ENCODE peak calls at places on chromosomes 13 and 19, in five cellular contexts. One of them, this sample, is unnamed.

GRCh38 chr19:56155124-56155687 is 14.1 kb downstream of the ZNF444 start:
- DNase-seq in cerebellar nuclear complex: no peak
- DNase-seq in hippocampal formation: no peak
- DNase-seq in activated CD4-positive, alpha-beta T cell treated with anti-CD3 and anti-CD28 coated beads, Interleukin-2, amount 10 ng/mL, durations not matched to agents 24 days and 14 days: no peak
- DNase-seq in stimulated activated CD4-positive, alpha-beta T cell treated with anti-CD3 and anti-CD28 coated beads, TNF-alpha, amount 100 ng/mL, for 24 hours: no peak
- DNase-seq in this sample: no peak

GRCh38 chr19:11657307-11657706 is 60.0 kb downstream of the ZNF627 start:
- DNase-seq in cerebellar nuclear complex: no peak
- DNase-seq in hippocampal formation: no peak
- DNase-seq in activated CD4-positive, alpha-beta T cell treated with anti-CD3 and anti-CD28 coated beads, Interleukin-2, amount 10 ng/mL, durations not matched to agents 24 days and 14 days: no peak
- DNase-seq in stimulated activated CD4-positive, alpha-beta T cell treated with anti-CD3 and anti-CD28 coated beads, TNF-alpha, amount 100 ng/mL, for 24 hours: no peak
- DNase-seq in this sample: no peak

GRCh38 chr13:83943530-83944279 is 61.4 kb upstream of the SLITRK1 start:
- DNase-seq in cerebellar nuclear complex: no peak
- DNase-seq in hippocampal formation: peak; percentile 1
- DNase-seq in activated CD4-positive, alpha-beta T cell treated with anti-CD3 and anti-CD28 coated beads, Interleukin-2, amount 10 ng/mL, durations not matched to agents 24 days and 14 days: no peak
- DNase-seq in stimulated activated CD4-positive, alpha-beta T cell treated with anti-CD3 and anti-CD28 coated beads, TNF-alpha, amount 100 ng/mL, for 24 hours: no peak
- DNase-seq in this sample: no peak

GRCh38 chr13:79401259-79402071 is 4.6 kb downstream of the RBM26 start:
- DNase-seq in cerebellar nuclear complex: no peak
- DNase-seq in hippocampal formation: no peak
- DNase-seq in activated CD4-positive, alpha-beta T cell treated with anti-CD3 and anti-CD28 coated beads, Interleukin-2, amount 10 ng/mL, durations not matched to agents 24 days and 14 days: no peak
- DNase-seq in stimulated activated CD4-positive, alpha-beta T cell treated with anti-CD3 and anti-CD28 coated beads, TNF-alpha, amount 100 ng/mL, for 24 hours: no peak
- DNase-seq in this sample: no peak

GRCh38 chr13:88857256-88857655 is 1186.1 kb downstream of the SLITRK5 start:
- DNase-seq in cerebellar nuclear complex: no peak
- DNase-seq in hippocampal formation: no peak
- DNase-seq in activated CD4-positive, alpha-beta T cell treated with anti-CD3 and anti-CD28 coated beads, Interleukin-2, amount 10 ng/mL, durations not matched to agents 24 days and 14 days: no peak
- DNase-seq in stimulated activated CD4-positive, alpha-beta T cell treated with anti-CD3 and anti-CD28 coated beads, TNF-alpha, amount 100 ng/mL, for 24 hours: no peak
- DNase-seq in this sample: no peak

GRCh38 chr19:47609885-47610545 is 1.1 kb downstream of the BICRA start:
- DNase-seq in cerebellar nuclear complex: no peak
- DNase-seq in hippocampal formation: peak; percentile 36
- DNase-seq in activated CD4-positive, alpha-beta T cell treated with anti-CD3 and anti-CD28 coated beads, Interleukin-2, amount 10 ng/mL, durations not matched to agents 24 days and 14 days: peak; percentile 89
- DNase-seq in stimulated activated CD4-positive, alpha-beta T cell treated with anti-CD3 and anti-CD28 coated beads, TNF-alpha, amount 100 ng/mL, for 24 hours: peak; percentile 45
- DNase-seq in this sample: peak; percentile 9

GRCh38 chr19:2034729-2035589 is 16.1 kb downstream of the MKNK2 start:
- DNase-seq in cerebellar nuclear complex: no peak
- DNase-seq in hippocampal formation: no peak
- DNase-seq in activated CD4-positive, alpha-beta T cell treated with anti-CD3 and anti-CD28 coated beads, Interleukin-2, amount 10 ng/mL, durations not matched to agents 24 days and 14 days: peak; percentile 90
- DNase-seq in stimulated activated CD4-positive, alpha-beta T cell treated with anti-CD3 and anti-CD28 coated beads, TNF-alpha, amount 100 ng/mL, for 24 hours: peak; percentile 57
- DNase-seq in this sample: peak; percentile 65

GRCh38 chr19:38675611-38676010 is 28.2 kb downstream of the ACTN4 start:
- DNase-seq in cerebellar nuclear complex: no peak
- DNase-seq in hippocampal formation: peak; percentile 29
- DNase-seq in activated CD4-positive, alpha-beta T cell treated with anti-CD3 and anti-CD28 coated beads, Interleukin-2, amount 10 ng/mL, durations not matched to agents 24 days and 14 days: no peak
- DNase-seq in stimulated activated CD4-positive, alpha-beta T cell treated with anti-CD3 and anti-CD28 coated beads, TNF-alpha, amount 100 ng/mL, for 24 hours: no peak
- DNase-seq in this sample: peak; percentile 34

GRCh38 chr13:33204130-33204927 is 81.2 kb downstream of the STARD13 start:
- DNase-seq in cerebellar nuclear complex: no peak
- DNase-seq in hippocampal formation: no peak
- DNase-seq in activated CD4-positive, alpha-beta T cell treated with anti-CD3 and anti-CD28 coated beads, Interleukin-2, amount 10 ng/mL, durations not matched to agents 24 days and 14 days: no peak
- DNase-seq in stimulated activated CD4-positive, alpha-beta T cell treated with anti-CD3 and anti-CD28 coated beads, TNF-alpha, amount 100 ng/mL, for 24 hours: no peak
- DNase-seq in this sample: no peak

GRCh38 chr13:20713014-20713376 is 9.5 kb downstream of the IL17D start:
- DNase-seq in cerebellar nuclear complex: no peak
- DNase-seq in hippocampal formation: no peak
- DNase-seq in activated CD4-positive, alpha-beta T cell treated with anti-CD3 and anti-CD28 coated beads, Interleukin-2, amount 10 ng/mL, durations not matched to agents 24 days and 14 days: no peak
- DNase-seq in stimulated activated CD4-positive, alpha-beta T cell treated with anti-CD3 and anti-CD28 coated beads, TNF-alpha, amount 100 ng/mL, for 24 hours: no peak
- DNase-seq in this sample: no peak

GRCh38 chr19:18939922-18940775 is 868 bp downstream of the HOMER3 start:
- DNase-seq in cerebellar nuclear complex: no peak
- DNase-seq in hippocampal formation: peak; percentile 61
- DNase-seq in activated CD4-positive, alpha-beta T cell treated with anti-CD3 and anti-CD28 coated beads, Interleukin-2, amount 10 ng/mL, durations not matched to agents 24 days and 14 days: no peak
- DNase-seq in stimulated activated CD4-positive, alpha-beta T cell treated with anti-CD3 and anti-CD28 coated beads, TNF-alpha, amount 100 ng/mL, for 24 hours: no peak
- DNase-seq in this sample: no peak

GRCh38 chr19:4557186-4557970 is 2.1 kb downstream of the SEMA6B start:
- DNase-seq in cerebellar nuclear complex: no peak
- DNase-seq in hippocampal formation: no peak
- DNase-seq in activated CD4-positive, alpha-beta T cell treated with anti-CD3 and anti-CD28 coated beads, Interleukin-2, amount 10 ng/mL, durations not matched to agents 24 days and 14 days: peak; percentile 73
- DNase-seq in stimulated activated CD4-positive, alpha-beta T cell treated with anti-CD3 and anti-CD28 coated beads, TNF-alpha, amount 100 ng/mL, for 24 hours: no peak
- DNase-seq in this sample: no peak

GRCh38 chr19:10835089-10835753 is 791 bp downstream of the TMED1 start:
- DNase-seq in cerebellar nuclear complex: no peak
- DNase-seq in hippocampal formation: no peak
- DNase-seq in activated CD4-positive, alpha-beta T cell treated with anti-CD3 and anti-CD28 coated beads, Interleukin-2, amount 10 ng/mL, durations not matched to agents 24 days and 14 days: no peak
- DNase-seq in stimulated activated CD4-positive, alpha-beta T cell treated with anti-CD3 and anti-CD28 coated beads, TNF-alpha, amount 100 ng/mL, for 24 hours: no peak
- DNase-seq in this sample: no peak

GRCh38 chr19:39923862-39924261 is 10.6 kb downstream of the FCGBP start:
- DNase-seq in cerebellar nuclear complex: no peak
- DNase-seq in hippocampal formation: no peak
- DNase-seq in activated CD4-positive, alpha-beta T cell treated with anti-CD3 and anti-CD28 coated beads, Interleukin-2, amount 10 ng/mL, durations not matched to agents 24 days and 14 days: no peak
- DNase-seq in stimulated activated CD4-positive, alpha-beta T cell treated with anti-CD3 and anti-CD28 coated beads, TNF-alpha, amount 100 ng/mL, for 24 hours: no peak
- DNase-seq in this sample: no peak

GRCh38 chr19:54451997-54452396 is 3.0 kb downstream of the LENG8 start:
- DNase-seq in cerebellar nuclear complex: no peak
- DNase-seq in hippocampal formation: no peak
- DNase-seq in activated CD4-positive, alpha-beta T cell treated with anti-CD3 and anti-CD28 coated beads, Interleukin-2, amount 10 ng/mL, durations not matched to agents 24 days and 14 days: no peak
- DNase-seq in stimulated activated CD4-positive, alpha-beta T cell treated with anti-CD3 and anti-CD28 coated beads, TNF-alpha, amount 100 ng/mL, for 24 hours: no peak
- DNase-seq in this sample: no peak

GRCh38 chr19:12865746-12866415 is 15.4 kb downstream of the DNASE2 start:
- DNase-seq in cerebellar nuclear complex: no peak
- DNase-seq in hippocampal formation: no peak
- DNase-seq in activated CD4-positive, alpha-beta T cell treated with anti-CD3 and anti-CD28 coated beads, Interleukin-2, amount 10 ng/mL, durations not matched to agents 24 days and 14 days: no peak
- DNase-seq in stimulated activated CD4-positive, alpha-beta T cell treated with anti-CD3 and anti-CD28 coated beads, TNF-alpha, amount 100 ng/mL, for 24 hours: no peak
- DNase-seq in this sample: no peak

GRCh38 chr13:65677906-65678305 is 1552.2 kb downstream of the PCDH9 start:
- DNase-seq in cerebellar nuclear complex: no peak
- DNase-seq in hippocampal formation: no peak
- DNase-seq in activated CD4-positive, alpha-beta T cell treated with anti-CD3 and anti-CD28 coated beads, Interleukin-2, amount 10 ng/mL, durations not matched to agents 24 days and 14 days: no peak
- DNase-seq in stimulated activated CD4-positive, alpha-beta T cell treated with anti-CD3 and anti-CD28 coated beads, TNF-alpha, amount 100 ng/mL, for 24 hours: no peak
- DNase-seq in this sample: no peak

GRCh38 chr19:4749870-4750269 is 26.2 kb upstream of the DPP9 start:
- DNase-seq in cerebellar nuclear complex: no peak
- DNase-seq in hippocampal formation: no peak
- DNase-seq in activated CD4-positive, alpha-beta T cell treated with anti-CD3 and anti-CD28 coated beads, Interleukin-2, amount 10 ng/mL, durations not matched to agents 24 days and 14 days: no peak
- DNase-seq in stimulated activated CD4-positive, alpha-beta T cell treated with anti-CD3 and anti-CD28 coated beads, TNF-alpha, amount 100 ng/mL, for 24 hours: no peak
- DNase-seq in this sample: no peak